ENCODE peak calls at places on chromosomes 2 and 18, in seven cellular contexts. N is fibroblast of lung, E is fibroblast of mammary gland, J is heart right ventricle, Y is esophagus squamous epithelium, C is neural progenitor cell, O is right lobe of liver. H is an unnamed sample.

GRCh38 chr2:28608829-28609400 is 113.1 kb downstream of the PLB1 start:
- DNase-seq in N (no peak), E (no peak), J (no peak), Y (no peak), C (no peak), O (no peak), H (no peak)

GRCh38 chr2:227864161-227864756 is 7.2 kb upstream of the DAW1 start:
- DNase-seq in N (peak; percentile 78), E (peak; percentile 94), J (no peak), Y (no peak), C (no peak), O (no peak), H (peak; percentile 92)

GRCh38 chr2:20350105-20350712 is 435 bp downstream of the PUM2 start:
- DNase-seq in N (no peak), E (no peak), J (peak; percentile 49), Y (no peak), C (no peak), O (peak; percentile 70), H (peak; percentile 31)

GRCh38 chr18:13577091-13577697 is 149.2 kb downstream of the FAM210A start:
- DNase-seq in N (no peak), E (peak; percentile 59), J (no peak), Y (no peak), C (no peak), O (no peak), H (peak; percentile 29)

GRCh38 chr2:224608104-224608503 is 22.9 kb upstream of the CUL3 start:
- DNase-seq in N (no peak), E (no peak), J (no peak), Y (no peak), C (no peak), O (peak; percentile 66), H (no peak)

GRCh38 chr2:86078801-86079545 is 26.7 kb downstream of the POLR1A start:
- DNase-seq in N (peak; percentile 52), E (peak; percentile 53), J (no peak), Y (no peak), C (peak; percentile 10), O (no peak), H (peak; percentile 43)

GRCh38 chr2:190637903-190638618 is 10.8 kb upstream of the NAB1 start:
- DNase-seq in N (no peak), E (no peak), J (peak; percentile 54), Y (no peak), C (no peak), O (peak; percentile 82), H (peak; percentile 48)

GRCh38 chr18:21740724-21741510 is at the start of gene MIB1:
- DNase-seq in N (peak; percentile 43), E (no peak), J (peak; percentile 99), Y (peak; percentile 55), C (peak; percentile 100), O (peak; percentile 70), H (peak; percentile 100)

GRCh38 chr2:3611136-3611535 is 16.2 kb downstream of the COLEC11 start:
- DNase-seq in N (no peak), E (no peak), J (no peak), Y (no peak), C (peak; percentile 49), O (no peak), H (no peak)

GRCh38 chr2:188853307-188853706 is 120.9 kb upstream of the COL3A1 start:
- DNase-seq in N (peak; percentile 97), E (peak; percentile 98), J (no peak), Y (no peak), C (no peak), O (no peak), H (no peak)

GRCh38 chr2:40625849-40626248 is 174.0 kb upstream of the SLC8A1 start:
- DNase-seq in N (peak; percentile 84), E (peak; percentile 91), J (no peak), Y (no peak), C (no peak), O (no peak), H (peak; percentile 71)

GRCh38 chr2:85796549-85797262 is 42.9 kb downstream of the ATOH8 start:
- DNase-seq in N (no peak), E (no peak), J (peak; percentile 63), Y (no peak), C (peak; percentile 67), O (peak; percentile 54), H (no peak)

GRCh38 chr2:191351921-191352320 is 106.7 kb downstream of the MYO1B start:
- DNase-seq in N (peak; percentile 71), E (peak; percentile 55), J (no peak), Y (no peak), C (no peak), O (no peak), H (no peak)

GRCh38 chr2:180203972-180204371 is 196.9 kb upstream of the CWC22 start:
- DNase-seq in N (peak; percentile 40), E (peak; percentile 95), J (peak; percentile 10), Y (no peak), C (no peak), O (no peak), H (no peak)

GRCh38 chr18:22830511-22830910 is 102.6 kb upstream of the RBBP8 start:
- DNase-seq in N (no peak), E (no peak), J (no peak), Y (no peak), C (no peak), O (no peak), H (no peak)

GRCh38 chr2:99403524-99403923 is 66.3 kb downstream of the EIF5B start:
- DNase-seq in N (no peak), E (no peak), J (no peak), Y (no peak), C (no peak), O (no peak), H (peak; percentile 15)

GRCh38 chr2:100283724-100284501 is 38.4 kb downstream of the LONRF2 start:
- DNase-seq in N (no peak), E (peak; percentile 76), J (no peak), Y (no peak), C (no peak), O (no peak), H (no peak)

GRCh38 chr2:32068-32467 is 14.2 kb downstream of the FAM110C start:
- DNase-seq in N (no peak), E (no peak), J (no peak), Y (no peak), C (no peak), O (no peak), H (no peak)

GRCh38 chr18:65907281-65907680 is 156.5 kb downstream of the CDH7 start:
- DNase-seq in N (no peak), E (no peak), J (no peak), Y (no peak), C (no peak), O (no peak), H (no peak)

GRCh38 chr2:96116424-96116878 is at the start of gene ADRA2B:
- DNase-seq in N (no peak), E (no peak), J (peak; percentile 80), Y (no peak), C (peak; percentile 91), O (peak; percentile 65), H (peak; percentile 36)

GRCh38 chr2:171574149-171574795 is 52.0 kb downstream of the CYBRD1 start:
- DNase-seq in N (peak; percentile 70), E (peak; percentile 66), J (peak; percentile 83), Y (peak; percentile 8), C (peak; percentile 83), O (peak; percentile 78), H (peak; percentile 83)

GRCh38 chr18:44852216-44852615 is 171.5 kb downstream of the SETBP1 start:
- DNase-seq in N (no peak), E (no peak), J (no peak), Y (no peak), C (no peak), O (no peak), H (no peak)

GRCh38 chr18:56168049-56168781 is 470.2 kb downstream of the TXNL1 start:
- DNase-seq in N (peak; percentile 77), E (peak; percentile 61), J (no peak), Y (no peak), C (peak; percentile 29), O (no peak), H (peak; percentile 59)

GRCh38 chr2:231347081-231347480 is 48.4 kb upstream of the B3GNT7 start:
- DNase-seq in N (no peak), E (no peak), J (no peak), Y (no peak), C (no peak), O (peak; percentile 18), H (no peak)

GRCh38 chr2:33116799-33117198 is 170.0 kb downstream of the LTBP1 start:
- DNase-seq in N (no peak), E (no peak), J (no peak), Y (no peak), C (peak; percentile 48), O (no peak), H (no peak)

GRCh38 chr18:498901-499300 is 1.6 kb downstream of the COLEC12 start:
- DNase-seq in N (no peak), E (no peak), J (no peak), Y (no peak), C (no peak), O (no peak), H (no peak)
- TF ChIP-seq CTCF in N (no peak), E (no peak), J (no peak), Y (no peak), C (no peak), O (no peak), H (no peak)

GRCh38 chr18:78511666-78512065 is 468.0 kb upstream of the SALL3 start:
- DNase-seq in N (no peak), E (no peak), J (no peak), Y (no peak), C (no peak), O (no peak), H (no peak)
- H3K4me3 ChIP-seq in N (no peak overlapping the region), E (no peak overlapping the region), J (no peak overlapping the region), Y (no peak overlapping the region), C (no peak overlapping the region), O (no peak overlapping the region), H (no peak overlapping the region)

DNA sequence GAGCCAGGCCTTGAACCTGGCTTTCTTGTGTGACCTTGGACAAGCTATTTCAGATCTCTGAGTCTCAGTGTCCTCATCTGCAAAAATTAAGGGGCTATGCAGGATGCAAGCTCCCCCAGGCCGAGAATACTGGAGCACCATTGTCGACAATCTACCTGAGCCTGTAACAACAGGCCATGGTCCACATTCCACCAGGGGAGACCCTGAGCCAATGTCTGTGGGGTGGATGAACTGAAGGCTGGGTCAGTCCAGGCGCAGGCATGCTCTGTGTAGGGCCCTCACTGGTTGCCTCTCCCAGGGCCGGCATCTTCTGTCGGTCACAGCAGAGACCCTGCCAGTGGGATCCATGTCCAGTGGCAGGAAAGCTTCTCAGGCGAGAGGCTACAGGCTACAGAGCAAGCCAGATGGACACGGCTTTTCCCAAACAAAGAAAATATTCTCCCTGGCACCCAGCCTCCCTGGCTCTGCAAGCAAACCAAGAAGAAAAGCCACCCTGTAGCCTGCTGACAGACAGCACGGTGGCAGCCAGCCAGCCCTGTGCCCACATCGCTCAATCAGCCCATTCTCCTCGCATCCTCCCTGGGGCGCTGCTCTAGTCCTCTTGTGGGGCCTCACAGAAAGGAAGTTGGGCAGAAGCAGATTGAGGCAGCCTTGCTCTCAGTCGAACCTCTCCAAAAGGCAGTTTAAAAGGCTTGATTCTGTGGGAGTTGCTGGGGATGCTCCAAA is 48.7 kb upstream of the FZD7 start:
- DNase-seq in N (no peak), E (no peak), J (no peak), Y (no peak), C (no peak), O (no peak), H (no peak)
- TF ChIP-seq CTCF in N (no peak), E (no peak), J (no peak), Y (no peak), C (no peak), O (no peak), H (no peak)

DNA sequence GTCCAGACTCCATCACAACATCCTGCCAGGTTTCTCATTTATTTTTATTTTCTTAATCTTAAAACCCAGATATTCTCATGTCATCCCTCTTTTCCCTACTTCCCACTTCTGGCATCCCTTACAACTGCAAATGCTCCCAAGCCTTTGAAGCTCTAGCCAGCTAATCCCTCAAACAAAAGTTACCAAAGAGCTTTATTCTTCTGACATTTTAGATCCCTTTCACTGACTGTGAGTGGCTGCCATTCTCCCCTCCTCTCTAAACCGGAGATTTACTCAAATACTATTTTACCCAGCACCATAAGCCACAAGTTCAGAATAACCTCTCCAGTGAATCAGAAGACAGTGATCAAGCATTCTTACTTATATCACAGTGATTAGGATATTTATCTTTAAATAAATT is 569.0 kb upstream of the SYT4 start:
- DNase-seq in N (no peak), E (peak; percentile 5), J (no peak), Y (no peak), C (peak; percentile 84), O (no peak), H (no peak)
- H3K4me3 ChIP-seq in N (no peak overlapping the region), E (no peak overlapping the region), J (no peak overlapping the region), Y (no peak overlapping the region), C (no peak overlapping the region), O (no peak overlapping the region), H (no peak overlapping the region)